ENCODE peak calls at places on chromosomes 11 and 22, in nine cellular contexts. E is heart right ventricle, H is tibial nerve, R is hepatocyte, Q is GM23248, A is heart left ventricle, X is upper lobe of right lung, I is kidney, G is left lung. B is an unnamed sample. For H3K9me3, the result is how much of the 10 kb centered on the place peaks cover.

GRCh38 chr11:2271077-2271326 is 614 bp upstream of the ASCL2 start:
- DNase-seq in H (no peak), A (no peak), R (peak), G (peak), E (peak), I (peak), X (peak), Q (no peak), B (peak)

GRCh38 chr11:128324051-128324481 is 263.3 kb downstream of the ETS1 start:
- DNase-seq in E (no peak), A (no peak), X (no peak), H (no peak), Q (no peak), I (no peak), R (no peak), G (no peak), B (no peak)

GRCh38 chr11:63179446-63180068 is 35.5 kb upstream of the SLC22A24 start:
- DNase-seq in I (no peak), A (no peak), H (no peak), Q (no peak), G (no peak), E (no peak), X (no peak), R (no peak), B (no peak)

GRCh38 chr11:41784513-41785335 is 325.3 kb upstream of the LRRC4C start:
- DNase-seq in R (peak), I (no peak), G (peak), A (no peak), Q (no peak), E (no peak), H (no peak), X (no peak), B (no peak)

GRCh38 chr22:39316440-39317083 is 2.9 kb downstream of the RPL3 start:
- DNase-seq in X (peak), E (peak), H (peak), R (peak), A (peak), G (no peak), I (no peak), Q (peak), B (peak)

GRCh38 chr11:62542750-62543567 is 3.6 kb downstream of the AHNAK start:
- DNase-seq in I (peak), G (peak), H (peak), Q (peak), A (peak), X (peak), R (peak), E (peak), B (peak)

GRCh38 chr11:78564037-78564888 is 10.4 kb downstream of the NARS2 start:
- DNase-seq in R (peak), G (no peak), Q (peak), I (no peak), H (peak), A (no peak), E (no peak), X (no peak), B (no peak)

GRCh38 chr11:94934362-94934761 is 39.0 kb downstream of the CWC15 start:
- DNase-seq in Q (peak), E (no peak), R (peak), H (no peak), G (no peak), I (no peak), A (no peak), X (no peak), B (no peak)

GRCh38 chr11:81707881-81708280 is 1025.8 kb downstream of the FAM181B start:
- DNase-seq in R (no peak), E (no peak), A (no peak), I (no peak), G (no peak), X (no peak), H (no peak), Q (no peak), B (no peak)

GRCh38 chr22:36027579-36027959 is 1.1 kb downstream of the RBFOX2 start:
- DNase-seq in H (peak), I (no peak), Q (peak), E (no peak), X (no peak), A (no peak), G (no peak), R (peak), B (no peak)

GRCh38 chr22:21697866-21698265 is 32.1 kb downstream of the PPIL2 start:
- DNase-seq in E (no peak), H (no peak), I (no peak), G (no peak), R (no peak), A (no peak), Q (peak), X (no peak), B (no peak)

GRCh38 chr11:22666700-22667439 is 459 bp downstream of the GAS2 start:
- DNase-seq in H (no peak), A (peak), R (peak), Q (peak), X (peak), G (peak), E (peak), I (peak), B (no peak)

GRCh38 chr22:23325183-23325582 is 144.9 kb downstream of the BCR start:
- DNase-seq in E (no peak), I (no peak), H (no peak), G (no peak), A (no peak), X (no peak), R (no peak), Q (no peak), B (no peak)

GRCh38 chr22:46638601-46639431 is 18.6 kb downstream of the GRAMD4 start:
- DNase-seq in X (peak), E (peak), R (peak), H (no peak), A (no peak), G (peak), Q (peak), I (no peak), B (peak)

GRCh38 chr11:47393163-47394049 is 15.0 kb upstream of the SLC39A13 start:
- DNase-seq in H (no peak), Q (peak), X (peak), R (peak), E (peak), I (peak), G (peak), A (peak), B (peak)

GRCh38 chr11:100445231-100445735 is 241.8 kb upstream of the ARHGAP42 start:
- DNase-seq in R (no peak), X (no peak), E (no peak), G (no peak), I (no peak), Q (no peak), A (peak), H (no peak), B (no peak)
- H3K9me3 ChIP-seq in R (under half), X (under half), E (under half), G (under half), I (under half), Q (under half), A (under half), H (under half), B (under half)

GRCh38 chr11:38221295-38221694 is 1623.3 kb upstream of the RAG2 start:
- DNase-seq in R (no peak), G (no peak), Q (no peak), E (no peak), I (no peak), X (no peak), A (no peak), H (no peak), B (no peak)

DNA sequence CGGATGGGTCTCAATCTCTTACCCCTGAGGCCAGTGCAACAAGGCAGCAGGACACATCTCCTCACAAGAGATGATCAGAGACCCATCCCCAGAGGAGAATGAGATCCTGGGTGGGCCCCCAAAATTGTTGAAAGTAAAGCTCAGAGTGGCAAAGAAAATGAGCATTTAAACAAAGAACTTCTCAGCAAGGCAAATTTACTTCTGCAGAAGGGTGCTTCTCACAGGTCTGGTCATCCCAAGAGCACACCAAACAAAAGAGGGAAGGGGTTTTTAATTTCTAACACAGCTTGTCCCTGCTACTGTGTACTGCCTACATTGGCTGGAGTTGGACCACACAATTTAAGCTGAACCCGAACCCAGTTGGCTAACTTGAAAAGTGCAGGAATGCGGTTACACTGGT is 1628.6 kb upstream of the RAG2 start:
- DNase-seq in A (no peak), H (no peak), G (no peak), R (no peak), Q (peak), X (no peak), I (no peak), E (no peak), B (no peak)
- H3K9me3 ChIP-seq in A (under half), H (under half), G (half or more), R (under half), Q (under half), X (under half), I (under half), E (under half), B (under half)

GRCh38 chr22:19620742-19621371 is 93.4 kb upstream of the SEPTIN5 start:
- DNase-seq in H (no peak), R (no peak), X (peak), E (no peak), A (peak), G (no peak), Q (no peak), I (peak), B (no peak)
- H3K9me3 ChIP-seq in H (under half), R (under half), X (under half), E (under half), A (under half), G (under half), Q (under half), I (under half), B (under half)

DNA sequence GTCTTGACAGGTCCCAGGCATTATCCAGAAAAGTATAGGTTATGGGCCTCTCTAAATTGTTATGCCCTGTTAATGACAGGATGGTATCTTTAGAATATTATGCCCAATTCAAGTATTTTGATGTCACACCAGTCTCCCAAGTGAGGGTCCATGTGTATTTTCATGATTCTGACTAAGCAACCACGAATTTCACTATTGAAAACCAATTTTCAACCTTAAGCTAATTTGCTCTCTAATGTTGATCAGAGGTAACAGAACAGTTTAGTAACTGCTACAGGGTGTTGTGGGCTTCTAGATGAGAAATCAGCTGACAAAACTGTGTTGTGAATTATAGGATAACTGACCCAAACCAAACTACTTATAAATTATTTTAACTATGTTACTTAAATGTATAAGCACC is 48.0 kb upstream of the SORL1-AS1 start:
- DNase-seq in E (no peak), H (no peak), R (no peak), I (no peak), Q (no peak), G (no peak), A (no peak), X (no peak), B (no peak)
- H3K9me3 ChIP-seq in E (under half), H (under half), R (under half), I (under half), Q (under half), G (under half), A (under half), X (under half), B (under half)